ENCODE peak calls at places on chromosomes 1 and 21, in nine cellular contexts. Y is tibial artery, G is psoas muscle, I is BE2C, X is nephron progenitor cell, L is hepatocyte, V is AG09309, R is PC-3, F is GM20000. E is an unnamed sample.

GRCh38 chr1:183365093-183365492 is 53.1 kb downstream of the NMNAT2 start:
- DNase-seq in Y (no peak), G (no peak), I (no peak), X (no peak), L (no peak), V (no peak), R (no peak), F (no peak), E (no peak)

GRCh38 chr1:206952182-206952581 is 5.9 kb upstream of the PIGR start:
- DNase-seq in Y (no peak), G (no peak), I (no peak), X (no peak), L (peak), V (no peak), R (no peak), F (no peak), E (no peak)

GRCh38 chr1:114756949-114757454 is 782 bp downstream of the CSDE1 start:
- DNase-seq in Y (peak), G (peak), I (peak), X (peak), L (peak), V (no peak), R (peak), F (no peak), E (peak)

GRCh38 chr1:3789421-3790300 is 6.6 kb downstream of the LRRC47 start:
- DNase-seq in Y (no peak), G (no peak), I (no peak), X (no peak), L (no peak), V (no peak), R (no peak), F (no peak), E (no peak)

GRCh38 chr21:18249542-18250152 is 5.0 kb downstream of the CHODL start:
- DNase-seq in Y (no peak), G (no peak), I (peak), X (no peak), L (no peak), V (no peak), R (peak), F (no peak), E (no peak)

GRCh38 chr1:1259948-1260614 is 13.6 kb upstream of the C1QTNF12 start:
- DNase-seq in Y (no peak), G (no peak), I (no peak), X (no peak), L (no peak), V (no peak), R (no peak), F (no peak), E (no peak)

GRCh38 chr21:39159342-39160063 is 23.7 kb downstream of the PSMG1 start:
- DNase-seq in Y (no peak), G (no peak), I (no peak), X (no peak), L (no peak), V (no peak), R (no peak), F (no peak), E (no peak)

GRCh38 chr21:39141502-39141901 is 41.7 kb downstream of the PSMG1 start:
- DNase-seq in Y (no peak), G (no peak), I (no peak), X (no peak), L (no peak), V (no peak), R (no peak), F (no peak), E (peak)

GRCh38 chr1:17436380-17437174 is 2.9 kb downstream of the RCC2 start:
- DNase-seq in Y (no peak), G (no peak), I (no peak), X (no peak), L (no peak), V (no peak), R (no peak), F (no peak), E (no peak)

GRCh38 chr1:186858923-186859322 is 30.2 kb downstream of the PLA2G4A start:
- DNase-seq in Y (peak), G (no peak), I (no peak), X (no peak), L (no peak), V (no peak), R (no peak), F (no peak), E (no peak)

GRCh38 chr1:40477680-40478057 is 579 bp downstream of the ZFP69 start:
- DNase-seq in Y (no peak), G (no peak), I (no peak), X (no peak), L (peak), V (no peak), R (no peak), F (peak), E (peak)

GRCh38 chr1:47590523-47591225 is 152.8 kb downstream of the FOXD2 start:
- DNase-seq in Y (peak), G (no peak), I (no peak), X (peak), L (no peak), V (no peak), R (no peak), F (no peak), E (no peak)

GRCh38 chr21:42291003-42291750 is 24.0 kb downstream of the TFF3 start:
- DNase-seq in Y (no peak), G (no peak), I (no peak), X (no peak), L (no peak), V (no peak), R (no peak), F (no peak), E (no peak)

GRCh38 chr1:934991-935750 is 11.4 kb downstream of the SAMD11 start:
- DNase-seq in Y (no peak), G (no peak), I (no peak), X (no peak), L (no peak), V (no peak), R (no peak), F (no peak), E (no peak)

GRCh38 chr1:60111118-60111517 is 37.5 kb upstream of the C1orf87 start:
- DNase-seq in Y (no peak), G (no peak), I (no peak), X (no peak), L (no peak), V (no peak), R (no peak), F (no peak), E (no peak)

GRCh38 chr1:60118119-60118518 is 44.5 kb upstream of the C1orf87 start:
- DNase-seq in Y (peak), G (no peak), I (no peak), X (no peak), L (no peak), V (no peak), R (no peak), F (no peak), E (peak)

GRCh38 chr1:60114735-60115318 is 41.3 kb upstream of the C1orf87 start:
- DNase-seq in Y (no peak), G (no peak), I (no peak), X (peak), L (no peak), V (no peak), R (no peak), F (no peak), E (no peak)
- TF ChIP-seq CTCF in Y (no peak), G (no peak), I (no peak), X (no peak), L (no peak), V (no peak), R (no peak), F (no peak), E (no peak)

GRCh38 chr21:26715878-26716506 is 129.2 kb downstream of the ADAMTS1 start:
- DNase-seq in Y (peak), G (no peak), I (peak), X (peak), L (peak), V (no peak), R (peak), F (peak), E (peak)
- TF ChIP-seq CTCF in Y (peak), G (peak), I (peak), X (peak), L (peak), V (peak), R (peak), F (peak), E (peak)

DNA sequence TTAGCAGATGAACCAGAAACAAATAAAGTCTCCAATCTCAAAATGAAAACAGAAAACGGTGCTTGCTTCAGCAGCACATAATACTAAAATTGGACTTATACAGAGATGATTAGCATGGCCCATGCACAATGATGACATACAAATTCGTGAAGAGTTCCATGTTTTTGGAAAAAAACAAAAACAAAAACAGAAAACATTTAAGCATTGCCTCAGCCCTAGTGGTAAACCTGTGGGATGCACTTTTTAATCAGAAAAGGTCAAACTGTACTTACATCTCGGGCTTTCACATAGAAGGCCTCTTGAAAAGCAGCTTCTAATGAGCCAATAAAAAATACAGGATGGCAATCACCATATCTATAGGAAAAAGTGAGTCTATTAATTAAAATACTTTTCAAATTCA is 159.1 kb upstream of the DMRTA2 start:
- DNase-seq in Y (no peak), G (no peak), I (no peak), X (no peak), L (no peak), V (no peak), R (no peak), F (no peak), E (no peak)
- TF ChIP-seq CTCF in Y (no peak), G (no peak), I (no peak), X (peak), L (no peak), V (no peak), R (no peak), F (no peak), E (no peak)

GRCh38 chr21:16195896-16196443 is 466.2 kb downstream of the USP25 start:
- DNase-seq in Y (no peak), G (no peak), I (no peak), X (no peak), L (no peak), V (no peak), R (no peak), F (no peak), E (peak)

GRCh38 chr21:16195476-16195875 is 465.7 kb downstream of the USP25 start:
- DNase-seq in Y (no peak), G (no peak), I (no peak), X (no peak), L (no peak), V (no peak), R (no peak), F (no peak), E (peak)

GRCh38 chr21:16194851-16195251 is 465.1 kb downstream of the USP25 start:
- DNase-seq in Y (no peak), G (no peak), I (no peak), X (no peak), L (no peak), V (no peak), R (no peak), F (no peak), E (peak)

GRCh38 chr21:16192900-16193299 is 463.1 kb downstream of the USP25 start:
- DNase-seq in Y (peak), G (no peak), I (no peak), X (no peak), L (peak), V (no peak), R (peak), F (no peak), E (peak)

DNA sequence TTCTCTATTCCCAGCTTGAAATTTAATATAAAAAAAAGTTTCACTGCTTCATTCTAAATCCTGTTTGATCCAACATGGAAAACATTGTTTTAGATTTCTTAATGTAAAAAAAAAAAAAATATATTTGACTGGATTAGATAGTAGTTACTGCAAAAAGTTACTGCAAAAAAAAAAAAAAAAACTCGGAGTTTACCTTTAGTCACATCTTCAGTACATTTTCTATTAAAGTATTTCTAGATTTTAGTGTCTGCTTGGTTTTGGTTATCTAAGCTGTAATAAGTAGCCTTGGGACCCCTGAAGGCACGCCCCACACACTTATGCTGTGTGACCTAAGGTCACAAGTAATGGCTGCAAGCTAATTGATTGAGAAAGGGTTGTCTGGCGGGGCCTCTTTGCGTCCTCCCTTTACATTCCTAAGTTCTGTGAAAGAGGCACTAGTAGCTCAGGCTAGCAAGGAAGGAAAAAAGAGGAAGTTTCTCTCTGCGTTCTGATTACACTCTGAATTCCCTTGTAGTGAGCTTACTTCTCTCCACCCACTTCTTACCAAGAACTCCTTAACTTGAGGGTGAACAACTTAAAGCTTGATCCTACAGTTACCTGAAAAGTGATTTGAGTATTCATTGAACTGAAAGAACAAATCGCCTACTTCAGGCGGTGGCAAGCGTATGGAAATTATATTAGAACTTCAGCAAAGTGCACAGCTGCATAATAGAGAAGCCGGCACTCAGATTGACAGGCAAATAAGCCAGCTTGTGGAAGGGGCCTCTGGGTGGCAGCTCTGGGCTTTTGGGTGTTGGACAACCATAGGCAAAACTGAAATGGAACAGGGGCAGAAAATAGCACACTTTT is 464.2 kb downstream of the USP25 start:
- DNase-seq in Y (peak), G (peak), I (peak), X (peak), L (peak), V (peak), R (peak), F (peak), E (peak)
- TF ChIP-seq CTCF in Y (no peak), G (peak), I (peak), X (no peak), L (peak), V (peak), R (no peak), F (no peak), E (peak)

GRCh38 chr1:10161121-10161520 is 49.2 kb upstream of the KIF1B start:
- DNase-seq in Y (no peak), G (no peak), I (peak), X (no peak), L (no peak), V (no peak), R (no peak), F (no peak), E (no peak)
- TF ChIP-seq CTCF in Y (no peak), G (no peak), I (no peak), X (no peak), L (no peak), V (no peak), R (no peak), F (no peak), E (no peak)

GRCh38 chr21:43728467-43729390 is 9.8 kb downstream of the PDXK start:
- DNase-seq in Y (peak), G (peak), I (peak), X (peak), L (peak), V (peak), R (peak), F (peak), E (peak)
- TF ChIP-seq CTCF in Y (peak), G (peak), I (peak), X (peak), L (peak), V (peak), R (no peak), F (no peak), E (no peak)

GRCh38 chr21:33650929-33651505 is 8.7 kb downstream of the ITSN1 start:
- DNase-seq in Y (no peak), G (no peak), I (no peak), X (no peak), L (no peak), V (no peak), R (no peak), F (no peak), E (no peak)
- TF ChIP-seq CTCF in Y (no peak), G (no peak), I (no peak), X (no peak), L (no peak), V (no peak), R (no peak), F (no peak), E (no peak)

E was measured in fibroblast of mammary gland.